ENCODE peak calls at places on chromosome 13, in seven cellular contexts. T is MM.1S, N is fibroblast of lung, O is colonic mucosa, C is H9, Z is HepG2, G is endodermal cell. D is an unnamed sample.

GRCh38 chr13:60019119-60019993 is 144.4 kb downstream of the DIAPH3 start:
- DNase-seq in T (peak), N (peak), O (no peak), C (no peak), Z (peak), G (no peak), D (peak)

GRCh38 chr13:83839158-83839557 is 43.1 kb downstream of the SLITRK1 start:
- DNase-seq in T (no peak), N (no peak), O (no peak), C (no peak), Z (no peak), G (peak), D (no peak)

GRCh38 chr13:48542581-48543341 is 9.9 kb upstream of the RCBTB2 start:
- DNase-seq in T (no peak), N (peak), O (peak), C (peak), Z (peak), G (peak), D (no peak)

GRCh38 chr13:38542601-38543000 is 144.3 kb upstream of the FREM2 start:
- DNase-seq in T (no peak), N (peak), O (no peak), C (no peak), Z (no peak), G (no peak), D (no peak)

GRCh38 chr13:95246292-95247082 is 54.8 kb downstream of the ABCC4 start:
- DNase-seq in T (no peak), N (no peak), O (no peak), C (no peak), Z (no peak), G (no peak), D (no peak)

GRCh38 chr13:23992722-23993438 is 95.6 kb upstream of the C1QTNF9B start:
- DNase-seq in T (no peak), N (no peak), O (no peak), C (no peak), Z (no peak), G (peak), D (no peak)

GRCh38 chr13:80979035-80979641 is 638.2 kb upstream of the SPRY2 start:
- DNase-seq in T (peak), N (peak), O (peak), C (peak), Z (peak), G (peak), D (peak)

GRCh38 chr13:111245781-111246384 is 74.6 kb upstream of the TEX29 start:
- DNase-seq in T (no peak), N (peak), O (no peak), C (no peak), Z (no peak), G (no peak), D (no peak)

GRCh38 chr13:49953560-49953959 is 17.4 kb upstream of the SPRYD7 start:
- DNase-seq in T (no peak), N (no peak), O (no peak), C (no peak), Z (no peak), G (no peak), D (no peak)

GRCh38 chr13:38697628-38698333 is 10.9 kb downstream of the FREM2 start:
- DNase-seq in T (no peak), N (no peak), O (no peak), C (no peak), Z (no peak), G (no peak), D (no peak)

GRCh38 chr13:83150616-83151307 is 731.5 kb downstream of the SLITRK1 start:
- DNase-seq in T (no peak), N (no peak), O (no peak), C (no peak), Z (no peak), G (no peak), D (no peak)

GRCh38 chr13:90445179-90445578 is 902.3 kb upstream of the MIR17HG start:
- DNase-seq in T (no peak), N (peak), O (no peak), C (peak), Z (no peak), G (peak), D (no peak)

GRCh38 chr13:44174769-44175425 is 198.7 kb upstream of the SERP2 start:
- DNase-seq in T (no peak), N (peak), O (no peak), C (no peak), Z (no peak), G (peak), D (peak)
- H3K9ac ChIP-seq in T (no peak), N (no peak), O (no peak), C (no peak), Z (no peak), G (no peak), D (no peak)

DNA sequence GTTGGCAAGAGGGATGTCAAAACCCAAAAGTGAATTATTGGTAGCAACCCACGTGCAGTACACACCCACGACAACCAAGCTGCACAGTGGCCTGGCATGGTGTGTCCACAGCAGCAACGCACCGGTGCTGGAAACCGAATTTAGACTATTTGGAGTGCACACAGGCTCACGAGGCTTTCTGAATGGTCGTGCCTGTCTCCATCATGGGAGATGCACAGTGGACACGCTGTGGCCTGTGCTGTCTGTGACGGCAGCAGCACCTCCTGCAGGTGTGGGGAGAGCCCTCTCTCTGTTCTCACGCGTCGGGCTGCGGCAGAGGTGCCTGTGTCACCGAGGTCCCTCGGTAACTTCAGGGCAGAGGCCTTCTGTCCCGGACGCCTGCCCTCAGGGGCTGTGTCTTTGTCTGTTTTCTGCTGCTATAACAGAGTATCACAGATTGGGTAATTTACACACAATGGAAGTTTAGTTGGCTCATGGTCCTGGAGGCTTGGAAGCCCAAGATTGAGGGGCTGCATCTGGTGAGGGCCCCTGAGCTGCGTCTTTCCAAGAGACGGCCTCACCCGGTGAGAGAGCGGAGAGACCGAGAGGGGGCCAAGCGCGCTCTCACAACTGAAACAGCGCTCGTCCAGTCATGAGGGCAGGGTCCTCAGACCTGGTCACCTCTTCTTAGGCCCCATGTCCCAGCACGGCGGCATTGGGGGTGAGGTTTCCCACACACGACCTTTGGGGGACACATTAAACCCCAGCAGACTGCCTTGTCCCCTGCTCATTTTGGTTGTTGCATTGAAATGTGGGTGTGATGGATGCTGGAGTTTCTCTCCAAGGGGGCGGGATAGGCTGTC is 9.1 kb upstream of the MCF2L start:
- DNase-seq in T (no peak), N (no peak), O (no peak), C (no peak), Z (no peak), G (peak), D (no peak)
- H3K9ac ChIP-seq in T (no peak), N (no peak), O (no peak), C (no peak), Z (peak), G (no peak), D (no peak)

GRCh38 chr13:75796825-75797224 is 160.7 kb downstream of the LMO7 start:
- DNase-seq in T (no peak), N (no peak), O (no peak), C (no peak), Z (no peak), G (no peak), D (no peak)

GRCh38 chr13:75792526-75793187 is 156.5 kb downstream of the LMO7 start:
- DNase-seq in T (no peak), N (peak), O (no peak), C (no peak), Z (peak), G (no peak), D (no peak)

GRCh38 chr13:75797256-75797655 is 161.1 kb downstream of the LMO7 start:
- DNase-seq in T (no peak), N (no peak), O (no peak), C (no peak), Z (no peak), G (no peak), D (no peak)

GRCh38 chr13:75795274-75795673 is 159.1 kb downstream of the LMO7 start:
- DNase-seq in T (no peak), N (no peak), O (no peak), C (no peak), Z (no peak), G (no peak), D (no peak)

DNA sequence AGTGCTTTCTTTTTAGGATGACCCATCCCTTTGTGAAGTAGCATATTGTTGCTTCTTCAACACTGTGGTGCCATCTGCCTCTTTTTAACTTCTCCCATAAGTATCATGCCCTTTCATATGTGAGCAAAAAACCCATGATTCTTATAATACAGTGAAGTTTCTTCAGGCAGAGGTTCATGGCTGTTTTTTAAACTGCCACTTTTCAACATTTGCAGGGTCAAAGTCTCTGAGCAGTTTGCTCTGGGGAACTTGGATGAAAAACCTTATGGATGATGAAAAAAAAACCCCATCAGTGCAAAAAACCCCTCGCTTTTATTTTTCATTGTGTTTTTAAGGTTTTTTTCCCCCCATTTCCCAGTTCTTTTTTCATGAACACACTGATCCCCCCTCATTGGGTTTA is 158.5 kb downstream of the LMO7 start:
- DNase-seq in T (no peak), N (no peak), O (no peak), C (no peak), Z (no peak), G (no peak), D (no peak)
- H3K9ac ChIP-seq in T (no peak), N (no peak), O (no peak), C (no peak), Z (peak), G (no peak), D (no peak)

GRCh38 chr13:108955741-108956140 is 326.3 kb downstream of the MYO16 start:
- DNase-seq in T (no peak), N (no peak), O (no peak), C (no peak), Z (no peak), G (no peak), D (no peak)

GRCh38 chr13:108959254-108959653 is 329.8 kb downstream of the MYO16 start:
- DNase-seq in T (no peak), N (peak), O (no peak), C (no peak), Z (no peak), G (no peak), D (no peak)

GRCh38 chr13:108960006-108960405 is 330.6 kb downstream of the MYO16 start:
- DNase-seq in T (no peak), N (no peak), O (no peak), C (no peak), Z (no peak), G (no peak), D (no peak)

GRCh38 chr13:108957369-108958012 is 328.1 kb downstream of the MYO16 start:
- DNase-seq in T (no peak), N (peak), O (no peak), C (no peak), Z (no peak), G (no peak), D (no peak)

GRCh38 chr13:108958013-108958376 is 328.6 kb downstream of the MYO16 start:
- DNase-seq in T (no peak), N (no peak), O (no peak), C (no peak), Z (no peak), G (no peak), D (no peak)
- H3K9ac ChIP-seq in T (no peak), N (no peak), O (no peak), C (no peak), Z (no peak), G (no peak), D (no peak)

DNA sequence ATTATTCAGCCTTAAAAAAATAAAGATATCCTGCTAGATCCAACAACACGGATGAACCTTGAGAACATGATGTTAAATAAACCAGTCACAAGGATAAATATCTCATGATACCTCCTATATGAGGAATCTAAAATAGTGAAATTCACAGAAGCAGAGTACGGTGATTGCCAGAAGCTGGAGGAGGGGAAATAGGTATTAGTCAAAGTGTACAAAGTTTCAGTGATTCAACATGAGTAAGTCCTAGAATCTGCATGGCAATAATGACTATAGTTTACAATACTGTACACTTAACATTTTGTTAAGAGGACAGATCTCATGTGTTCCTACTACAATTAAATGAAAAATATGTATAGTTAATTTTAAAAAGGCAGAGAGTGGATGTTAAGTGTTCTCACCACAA is 206.6 kb upstream of the SLC10A2 start:
- DNase-seq in T (no peak), N (peak), O (no peak), C (no peak), Z (no peak), G (no peak), D (no peak)
- H3K9ac ChIP-seq in T (no peak), N (no peak), O (no peak), C (no peak), Z (no peak), G (no peak), D (no peak)

D was measured in SK-N-MC.